ENCODE peak calls at places on chromosome 17, in ten cellular contexts. One of them, this sample, is unnamed.
A peak's percentile ranks its signal among the peaks of the same experiment; 100 is the strongest.

GRCh38 chr17:5249615-5250014 is 15.0 kb upstream of the SCIMP start:
- DNase-seq in BJ: peak; percentile 19
- DNase-seq in lower lobe of right lung: no peak
- DNase-seq in WTC11: peak; percentile 61
- DNase-seq in fibroblast of the aortic adventitia: peak; percentile 84
- DNase-seq in neural progenitor cell: peak; percentile 72
- DNase-seq in GM13977: peak; percentile 73
- DNase-seq in type B pancreatic cell: no peak
- DNase-seq in activated B cell treated with CpG ODN at 0.5 μM for 24 hours: no peak
- DNase-seq in right lobe of liver: no peak
- DNase-seq in this sample: peak; percentile 48

GRCh38 chr17:74698069-74698468 is 14.7 kb downstream of the CD300LF start:
- DNase-seq in type B pancreatic cell: no peak
- DNase-seq in neural progenitor cell: no peak
- DNase-seq in BJ: no peak
- DNase-seq in WTC11: no peak
- DNase-seq in fibroblast of the aortic adventitia: no peak
- DNase-seq in GM13977: no peak
- DNase-seq in right lobe of liver: no peak
- DNase-seq in lower lobe of right lung: no peak
- DNase-seq in activated B cell treated with CpG ODN at 0.5 μM for 24 hours: no peak
- DNase-seq in this sample: no peak

GRCh38 chr17:9355841-9356240 is 219.8 kb downstream of the STX8 start:
- DNase-seq in neural progenitor cell: no peak
- DNase-seq in right lobe of liver: no peak
- DNase-seq in GM13977: no peak
- DNase-seq in type B pancreatic cell: no peak
- DNase-seq in BJ: no peak
- DNase-seq in fibroblast of the aortic adventitia: no peak
- DNase-seq in WTC11: no peak
- DNase-seq in lower lobe of right lung: no peak
- DNase-seq in activated B cell treated with CpG ODN at 0.5 μM for 24 hours: no peak
- DNase-seq in this sample: no peak

GRCh38 chr17:44911133-44912001 is 3.9 kb downstream of the GFAP start:
- DNase-seq in type B pancreatic cell: no peak
- DNase-seq in BJ: no peak
- DNase-seq in fibroblast of the aortic adventitia: peak; percentile 28
- DNase-seq in GM13977: peak; percentile 70
- DNase-seq in right lobe of liver: peak; percentile 69
- DNase-seq in lower lobe of right lung: peak; percentile 75
- DNase-seq in activated B cell treated with CpG ODN at 0.5 μM for 24 hours: peak; percentile 27
- DNase-seq in neural progenitor cell: peak; percentile 84
- DNase-seq in WTC11: peak; percentile 83
- DNase-seq in this sample: no peak

GRCh38 chr17:69762359-69762758 is 312.7 kb upstream of the KCNJ16 start:
- DNase-seq in neural progenitor cell: no peak
- DNase-seq in activated B cell treated with CpG ODN at 0.5 μM for 24 hours: no peak
- DNase-seq in type B pancreatic cell: no peak
- DNase-seq in fibroblast of the aortic adventitia: no peak
- DNase-seq in WTC11: no peak
- DNase-seq in right lobe of liver: no peak
- DNase-seq in lower lobe of right lung: no peak
- DNase-seq in BJ: no peak
- DNase-seq in GM13977: no peak
- DNase-seq in this sample: no peak

GRCh38 chr17:5225668-5226457 is 8.8 kb downstream of the SCIMP start:
- DNase-seq in BJ: no peak
- DNase-seq in neural progenitor cell: no peak
- DNase-seq in lower lobe of right lung: no peak
- DNase-seq in WTC11: no peak
- DNase-seq in type B pancreatic cell: no peak
- DNase-seq in activated B cell treated with CpG ODN at 0.5 μM for 24 hours: no peak
- DNase-seq in GM13977: no peak
- DNase-seq in fibroblast of the aortic adventitia: no peak
- DNase-seq in right lobe of liver: no peak
- DNase-seq in this sample: no peak

GRCh38 chr17:62587554-62587953 is 39.9 kb upstream of the MRC2 start:
- DNase-seq in WTC11: no peak
- DNase-seq in fibroblast of the aortic adventitia: no peak
- DNase-seq in right lobe of liver: no peak
- DNase-seq in type B pancreatic cell: no peak
- DNase-seq in BJ: no peak
- DNase-seq in lower lobe of right lung: peak; percentile 60
- DNase-seq in GM13977: no peak
- DNase-seq in activated B cell treated with CpG ODN at 0.5 μM for 24 hours: no peak
- DNase-seq in neural progenitor cell: no peak
- DNase-seq in this sample: no peak

GRCh38 chr17:2227025-2227699 is 76.4 kb downstream of the SMG6 start:
- DNase-seq in neural progenitor cell: no peak
- DNase-seq in GM13977: no peak
- DNase-seq in fibroblast of the aortic adventitia: no peak
- DNase-seq in activated B cell treated with CpG ODN at 0.5 μM for 24 hours: no peak
- DNase-seq in WTC11: no peak
- DNase-seq in type B pancreatic cell: no peak
- DNase-seq in right lobe of liver: no peak
- DNase-seq in BJ: no peak
- DNase-seq in lower lobe of right lung: no peak
- DNase-seq in this sample: no peak

GRCh38 chr17:49986396-49987289 is 8.4 kb downstream of the DLX3 start:
- DNase-seq in right lobe of liver: no peak
- DNase-seq in lower lobe of right lung: no peak
- DNase-seq in WTC11: no peak
- DNase-seq in type B pancreatic cell: no peak
- DNase-seq in BJ: no peak
- DNase-seq in neural progenitor cell: no peak
- DNase-seq in fibroblast of the aortic adventitia: no peak
- DNase-seq in activated B cell treated with CpG ODN at 0.5 μM for 24 hours: no peak
- DNase-seq in GM13977: no peak
- DNase-seq in this sample: no peak

GRCh38 chr17:45942284-45942683 is 47.9 kb downstream of the MAPT start:
- DNase-seq in right lobe of liver: peak; percentile 89
- DNase-seq in activated B cell treated with CpG ODN at 0.5 μM for 24 hours: no peak
- DNase-seq in neural progenitor cell: peak; percentile 32
- DNase-seq in GM13977: no peak
- DNase-seq in fibroblast of the aortic adventitia: no peak
- DNase-seq in type B pancreatic cell: no peak
- DNase-seq in lower lobe of right lung: no peak
- DNase-seq in BJ: no peak
- DNase-seq in WTC11: no peak
- DNase-seq in this sample: no peak

GRCh38 chr17:16282522-16282921 is 65.5 kb downstream of the PIGL start:
- DNase-seq in neural progenitor cell: no peak
- DNase-seq in WTC11: no peak
- DNase-seq in activated B cell treated with CpG ODN at 0.5 μM for 24 hours: no peak
- DNase-seq in BJ: peak; percentile 73
- DNase-seq in GM13977: no peak
- DNase-seq in right lobe of liver: no peak
- DNase-seq in fibroblast of the aortic adventitia: peak; percentile 89
- DNase-seq in type B pancreatic cell: no peak
- DNase-seq in lower lobe of right lung: no peak
- DNase-seq in this sample: no peak

GRCh38 chr17:64992325-64992802 is 64.2 kb downstream of the GNA13 start:
- DNase-seq in lower lobe of right lung: no peak
- DNase-seq in activated B cell treated with CpG ODN at 0.5 μM for 24 hours: no peak
- DNase-seq in right lobe of liver: no peak
- DNase-seq in WTC11: no peak
- DNase-seq in type B pancreatic cell: no peak
- DNase-seq in BJ: no peak
- DNase-seq in neural progenitor cell: no peak
- DNase-seq in fibroblast of the aortic adventitia: peak; percentile 16
- DNase-seq in GM13977: no peak
- DNase-seq in this sample: no peak

DNA sequence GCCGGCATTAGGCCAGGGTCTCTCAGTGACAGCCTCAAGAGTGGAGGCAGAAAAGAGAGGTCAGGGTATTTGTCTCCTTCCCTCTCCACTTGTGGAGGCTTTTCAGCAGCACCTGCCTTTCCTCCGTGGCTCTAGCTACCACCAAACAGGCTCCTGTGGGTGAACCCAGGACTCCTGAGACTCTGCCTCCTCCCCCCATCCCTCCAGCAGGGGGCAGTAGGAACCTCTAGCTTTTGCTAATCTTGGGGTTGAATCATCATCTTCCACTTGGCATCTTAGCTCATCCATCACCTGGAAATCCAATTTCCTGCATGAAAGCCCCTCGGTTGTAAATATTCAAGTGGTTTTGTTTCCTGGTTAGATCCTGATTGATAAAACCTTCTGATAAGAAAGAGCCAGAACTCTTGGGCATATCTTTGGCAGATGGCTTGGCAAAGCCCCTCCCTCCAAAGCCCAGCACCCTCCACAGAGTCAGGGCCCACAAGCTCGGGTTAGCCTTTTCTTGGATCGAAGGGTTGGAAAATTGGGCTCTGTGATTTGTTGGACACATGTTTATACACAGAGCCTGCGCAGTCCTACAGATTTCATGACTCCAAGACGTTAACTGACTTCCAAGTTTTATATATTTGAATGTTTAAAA is 322.1 kb downstream of the MAP2K4 start:
- DNase-seq in WTC11: peak; percentile 89
- DNase-seq in activated B cell treated with CpG ODN at 0.5 μM for 24 hours: no peak
- DNase-seq in GM13977: peak; percentile 37
- DNase-seq in neural progenitor cell: peak; percentile 64
- DNase-seq in fibroblast of the aortic adventitia: peak; percentile 3
- DNase-seq in type B pancreatic cell: no peak
- DNase-seq in BJ: no peak
- DNase-seq in lower lobe of right lung: no peak
- DNase-seq in right lobe of liver: no peak
- DNase-seq in this sample: no peak
- TF ChIP-seq CTCF in WTC11: peak; percentile 86
- TF ChIP-seq CTCF in activated B cell treated with CpG ODN at 0.5 μM for 24 hours: no peak
- TF ChIP-seq CTCF in GM13977: peak; percentile 48
- TF ChIP-seq CTCF in neural progenitor cell: peak; percentile 71
- TF ChIP-seq CTCF in fibroblast of the aortic adventitia: peak; percentile 26
- TF ChIP-seq CTCF in type B pancreatic cell: peak; percentile 58
- TF ChIP-seq CTCF in BJ: peak; percentile 46
- TF ChIP-seq CTCF in lower lobe of right lung: peak; percentile 45
- TF ChIP-seq CTCF in right lobe of liver: no peak
- TF ChIP-seq CTCF in this sample: peak; percentile 14

DNA sequence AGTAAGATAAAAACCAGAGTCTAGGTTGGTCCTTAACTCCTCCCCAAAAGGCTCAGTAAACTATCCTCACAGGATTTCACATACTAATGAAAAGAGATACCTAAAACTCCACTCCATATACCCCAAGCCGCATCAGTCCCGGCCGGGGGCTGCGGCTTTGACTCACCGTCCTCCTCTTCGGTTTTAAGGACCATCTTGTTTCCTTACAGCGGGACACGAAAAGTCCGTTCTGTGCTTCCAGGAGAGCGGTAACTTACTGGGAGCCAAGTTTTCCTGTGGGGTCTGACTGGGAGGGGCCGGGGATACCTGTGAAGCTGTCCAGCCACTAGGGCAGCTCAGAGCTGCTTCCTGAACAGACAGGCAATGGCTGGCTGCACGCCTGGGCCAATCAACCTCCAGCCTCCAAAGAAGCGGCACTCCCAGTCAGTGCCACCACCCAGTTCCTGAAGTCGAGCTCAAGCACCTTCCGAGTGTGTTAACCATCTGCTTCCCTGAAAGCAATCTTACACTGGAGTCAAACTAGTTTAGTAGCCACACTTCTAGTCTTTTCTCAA is 45.5 kb downstream of the CYTH1 start:
- DNase-seq in activated B cell treated with CpG ODN at 0.5 μM for 24 hours: peak; percentile 57
- DNase-seq in right lobe of liver: peak; percentile 61
- DNase-seq in WTC11: peak; percentile 32
- DNase-seq in type B pancreatic cell: no peak
- DNase-seq in BJ: no peak
- DNase-seq in fibroblast of the aortic adventitia: peak; percentile 57
- DNase-seq in GM13977: no peak
- DNase-seq in lower lobe of right lung: peak; percentile 93
- DNase-seq in neural progenitor cell: no peak
- DNase-seq in this sample: no peak
- TF ChIP-seq CTCF in activated B cell treated with CpG ODN at 0.5 μM for 24 hours: no peak
- TF ChIP-seq CTCF in right lobe of liver: no peak
- TF ChIP-seq CTCF in WTC11: no peak
- TF ChIP-seq CTCF in type B pancreatic cell: no peak
- TF ChIP-seq CTCF in BJ: no peak
- TF ChIP-seq CTCF in fibroblast of the aortic adventitia: peak; percentile 26
- TF ChIP-seq CTCF in GM13977: no peak
- TF ChIP-seq CTCF in lower lobe of right lung: no peak
- TF ChIP-seq CTCF in neural progenitor cell: no peak
- TF ChIP-seq CTCF in this sample: no peak

DNA sequence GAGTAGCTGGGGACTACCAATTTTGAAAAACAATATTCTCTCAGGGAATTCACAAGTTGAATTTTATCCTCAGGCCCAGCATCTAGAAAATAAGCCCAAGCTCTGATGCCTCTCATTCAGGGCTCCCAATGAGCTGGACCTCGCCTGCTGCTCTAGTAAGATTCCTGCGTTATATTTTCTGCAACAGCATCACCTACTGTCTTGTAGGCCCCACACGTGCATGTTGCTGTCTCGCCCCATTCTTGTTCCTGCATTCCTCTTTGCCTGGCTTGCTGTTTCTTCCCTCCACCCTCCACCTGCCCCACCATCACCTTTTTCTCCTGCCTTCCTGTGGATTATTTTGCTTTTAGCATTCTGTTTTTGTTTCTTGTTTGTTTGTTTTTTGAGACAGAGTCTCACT is 8.3 kb upstream of the ST6GALNAC2 start:
- DNase-seq in GM13977: no peak
- DNase-seq in BJ: no peak
- DNase-seq in WTC11: no peak
- DNase-seq in neural progenitor cell: no peak
- DNase-seq in fibroblast of the aortic adventitia: no peak
- DNase-seq in lower lobe of right lung: no peak
- DNase-seq in type B pancreatic cell: no peak
- DNase-seq in activated B cell treated with CpG ODN at 0.5 μM for 24 hours: no peak
- DNase-seq in right lobe of liver: no peak
- DNase-seq in this sample: no peak
- TF ChIP-seq CTCF in GM13977: no peak
- TF ChIP-seq CTCF in BJ: no peak
- TF ChIP-seq CTCF in WTC11: no peak
- TF ChIP-seq CTCF in neural progenitor cell: no peak
- TF ChIP-seq CTCF in fibroblast of the aortic adventitia: no peak
- TF ChIP-seq CTCF in lower lobe of right lung: no peak
- TF ChIP-seq CTCF in type B pancreatic cell: no peak
- TF ChIP-seq CTCF in activated B cell treated with CpG ODN at 0.5 μM for 24 hours: no peak
- TF ChIP-seq CTCF in right lobe of liver: no peak
- TF ChIP-seq CTCF in this sample: no peak

DNA sequence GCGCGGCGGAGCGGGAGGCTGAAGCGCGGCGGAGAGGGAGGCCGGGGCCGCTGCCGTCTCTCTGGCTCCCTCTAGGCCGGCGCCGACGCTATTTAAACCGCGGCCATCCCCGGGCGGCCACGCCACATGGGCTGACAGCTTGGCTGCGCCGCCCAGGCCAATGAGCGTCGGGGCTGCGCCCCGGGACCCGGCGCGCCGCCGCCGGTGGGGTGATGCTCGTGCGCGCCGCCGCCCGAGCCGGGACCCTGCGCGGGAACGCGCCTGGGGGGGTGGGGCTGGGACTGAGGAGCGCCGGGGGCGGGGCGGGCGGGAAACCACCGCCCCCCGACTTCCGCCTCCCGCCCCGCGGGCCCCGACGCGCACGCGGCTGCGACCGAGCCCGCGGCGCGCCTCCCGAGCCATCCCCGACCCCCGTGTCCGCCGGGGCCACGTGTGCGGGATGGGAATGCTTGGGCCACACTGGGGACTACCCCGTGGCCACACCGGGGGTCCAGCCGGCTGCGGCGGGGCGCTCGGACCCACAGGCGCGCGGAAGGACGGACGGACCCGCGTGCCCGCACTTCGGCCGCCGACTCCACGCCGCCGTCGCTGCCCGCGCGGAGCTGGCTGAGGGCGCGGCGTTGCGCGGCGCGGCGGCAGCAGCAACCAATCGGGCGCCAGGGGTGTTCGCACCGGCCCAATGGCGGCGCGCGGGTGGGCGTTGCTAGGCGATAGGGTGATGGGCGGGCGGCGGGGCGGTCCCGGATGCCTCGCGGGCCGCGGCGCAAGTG is at the start of gene FASN:
- DNase-seq in lower lobe of right lung: peak; percentile 96
- DNase-seq in WTC11: peak; percentile 95
- DNase-seq in neural progenitor cell: peak; percentile 99
- DNase-seq in fibroblast of the aortic adventitia: peak; percentile 93
- DNase-seq in BJ: peak; percentile 60
- DNase-seq in type B pancreatic cell: peak; percentile 97
- DNase-seq in right lobe of liver: peak; percentile 98
- DNase-seq in GM13977: peak; percentile 100
- DNase-seq in activated B cell treated with CpG ODN at 0.5 μM for 24 hours: peak; percentile 90
- DNase-seq in this sample: peak; percentile 95
- TF ChIP-seq CTCF in lower lobe of right lung: peak; percentile 44
- TF ChIP-seq CTCF in WTC11: no peak
- TF ChIP-seq CTCF in neural progenitor cell: peak; percentile 55
- TF ChIP-seq CTCF in fibroblast of the aortic adventitia: peak; percentile 60
- TF ChIP-seq CTCF in BJ: peak; percentile 53
- TF ChIP-seq CTCF in type B pancreatic cell: peak; percentile 59
- TF ChIP-seq CTCF in right lobe of liver: peak; percentile 26
- TF ChIP-seq CTCF in GM13977: peak; percentile 65
- TF ChIP-seq CTCF in activated B cell treated with CpG ODN at 0.5 μM for 24 hours: no peak
- TF ChIP-seq CTCF in this sample: no peak